ENCODE peak calls at places on chromosome 18, in five cellular contexts. O, Q, Y, R and J are unnamed samples.

GRCh38 chr18:2050016-2050415 is 521.3 kb downstream of the METTL4 start:
- DNase-seq in Q (no peak), O (no peak), Y (no peak), R (no peak), J (no peak)

GRCh38 chr18:11818486-11819203 is 32.6 kb upstream of the CHMP1B start:
- DNase-seq in Y (no peak), Q (no peak), R (no peak), O (no peak), J (no peak)

GRCh38 chr18:13003466-13003896 is 12.3 kb downstream of the CEP192 start:
- DNase-seq in Q (no peak), O (peak), Y (peak), R (peak), J (peak)

GRCh38 chr18:52288403-52289004 is 51.5 kb upstream of the DCC start:
- DNase-seq in R (peak), Q (no peak), Y (no peak), O (peak), J (peak)

GRCh38 chr18:13183359-13183758 is 35.2 kb upstream of the LDLRAD4 start:
- DNase-seq in Y (no peak), O (no peak), Q (no peak), R (no peak), J (no peak)

GRCh38 chr18:59662008-59662701 is 35.1 kb downstream of the CCBE1 start:
- DNase-seq in Q (no peak), O (no peak), R (no peak), Y (no peak), J (no peak)

GRCh38 chr18:43392168-43392567 is 114.9 kb upstream of the SYT4 start:
- DNase-seq in O (no peak), Q (no peak), Y (no peak), R (no peak), J (no peak)

GRCh38 chr18:74146756-74147155 is 878 bp downstream of the FBXO15 start:
- DNase-seq in Y (no peak), O (no peak), R (no peak), Q (no peak), J (no peak)

GRCh38 chr18:36127866-36128845 is 984 bp downstream of the SLC39A6 start:
- DNase-seq in Q (no peak), R (peak), Y (no peak), O (peak), J (peak)

GRCh38 chr18:79393181-79393598 is 2.5 kb upstream of the NFATC1 start:
- DNase-seq in Q (no peak), R (no peak), Y (no peak), O (no peak), J (peak)

GRCh38 chr18:21004721-21005120 is 106.9 kb downstream of the ROCK1 start:
- DNase-seq in R (no peak), Y (peak), O (peak), Q (no peak), J (no peak)

GRCh38 chr18:52652451-52652850 is 312.5 kb downstream of the DCC start:
- DNase-seq in O (peak), Q (no peak), R (no peak), Y (no peak), J (no peak)

DNA sequence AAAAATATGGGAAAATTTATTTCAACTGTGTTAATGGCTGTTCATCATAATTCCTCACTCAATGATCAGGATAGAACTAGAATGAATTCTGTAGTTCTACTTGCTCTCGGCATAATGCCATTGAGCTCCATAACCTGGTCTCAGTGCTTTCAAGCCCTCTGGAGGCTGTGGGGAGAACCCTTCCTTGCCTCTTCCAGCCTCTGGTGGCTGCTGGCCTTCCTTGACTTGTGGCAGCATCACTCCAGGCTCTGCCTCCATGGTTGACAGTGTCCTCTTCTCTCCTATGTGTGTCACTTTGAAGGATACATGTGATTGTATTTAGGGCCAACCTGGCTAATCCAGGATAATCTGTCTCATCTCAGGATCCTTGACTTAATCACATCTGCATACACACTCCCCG is 26.9 kb upstream of the CABYR start:
- DNase-seq in R (no peak), Y (no peak), Q (no peak), O (no peak), J (no peak)
- TF ChIP-seq CTCF in R (no peak), Y (peak), Q (no peak), O (no peak), J (no peak)

GRCh38 chr18:33201509-33201926 is 239.0 kb downstream of the CCDC178 start:
- DNase-seq in Q (no peak), R (peak), O (peak), Y (no peak), J (no peak)
- TF ChIP-seq CTCF in Q (no peak), R (peak), O (peak), Y (peak), J (no peak)

GRCh38 chr18:68925268-68925667 is 127.4 kb downstream of the CCDC102B start:
- DNase-seq in O (peak), Y (no peak), Q (no peak), R (peak), J (peak)
- TF ChIP-seq CTCF in O (peak), Y (no peak), Q (no peak), R (peak), J (peak)

GRCh38 chr18:32258148-32258547 is 68.3 kb downstream of the MEP1B start:
- DNase-seq in O (no peak), Y (no peak), Q (no peak), R (no peak), J (no peak)
- TF ChIP-seq CTCF in O (no peak), Y (no peak), Q (no peak), R (no peak), J (no peak)